ENCODE peak calls at places on chromosomes 1 and 21, in nine cellular contexts. One of them, this sample, is unnamed.

GRCh38 chr1:158095737-158096335 is 84.9 kb upstream of the CD1D start:
- DNase-seq in neuronal stem cell: no peak
- DNase-seq in mammary epithelial cell: no peak
- DNase-seq in esophagus squamous epithelium: no peak
- DNase-seq in sigmoid colon: no peak
- DNase-seq in pancreas: no peak
- DNase-seq in IMR-90: peak; percentile 17
- DNase-seq in heart left ventricle: no peak
- DNase-seq in tibial artery: no peak
- DNase-seq in this sample: peak; percentile 75

GRCh38 chr1:213017447-213018273 is 2.0 kb upstream of the ANGEL2 start:
- DNase-seq in neuronal stem cell: no peak
- DNase-seq in mammary epithelial cell: no peak
- DNase-seq in esophagus squamous epithelium: no peak
- DNase-seq in sigmoid colon: no peak
- DNase-seq in pancreas: no peak
- DNase-seq in IMR-90: no peak
- DNase-seq in heart left ventricle: no peak
- DNase-seq in tibial artery: no peak
- DNase-seq in this sample: no peak

GRCh38 chr1:10670190-10670589 is 126.3 kb downstream of the CASZ1 start:
- DNase-seq in neuronal stem cell: no peak
- DNase-seq in mammary epithelial cell: no peak
- DNase-seq in esophagus squamous epithelium: no peak
- DNase-seq in sigmoid colon: no peak
- DNase-seq in pancreas: no peak
- DNase-seq in IMR-90: no peak
- DNase-seq in heart left ventricle: no peak
- DNase-seq in tibial artery: no peak
- DNase-seq in this sample: no peak

GRCh38 chr21:46081862-46082637 is 15.9 kb upstream of the COL6A2 start:
- DNase-seq in neuronal stem cell: no peak
- DNase-seq in mammary epithelial cell: no peak
- DNase-seq in esophagus squamous epithelium: no peak
- DNase-seq in sigmoid colon: peak; percentile 53
- DNase-seq in pancreas: no peak
- DNase-seq in IMR-90: no peak
- DNase-seq in heart left ventricle: peak; percentile 47
- DNase-seq in tibial artery: no peak
- DNase-seq in this sample: no peak

GRCh38 chr1:30730351-30731108 is 7.1 kb upstream of the MATN1 start:
- DNase-seq in neuronal stem cell: no peak
- DNase-seq in mammary epithelial cell: no peak
- DNase-seq in esophagus squamous epithelium: no peak
- DNase-seq in sigmoid colon: no peak
- DNase-seq in pancreas: no peak
- DNase-seq in IMR-90: no peak
- DNase-seq in heart left ventricle: no peak
- DNase-seq in tibial artery: no peak
- DNase-seq in this sample: no peak

GRCh38 chr1:94025383-94026340 is 95.3 kb downstream of the ABCA4 start:
- DNase-seq in neuronal stem cell: peak; percentile 56
- DNase-seq in mammary epithelial cell: peak; percentile 63
- DNase-seq in esophagus squamous epithelium: no peak
- DNase-seq in sigmoid colon: no peak
- DNase-seq in pancreas: no peak
- DNase-seq in IMR-90: peak; percentile 79
- DNase-seq in heart left ventricle: no peak
- DNase-seq in tibial artery: no peak
- DNase-seq in this sample: no peak

GRCh38 chr1:173863224-173864151 is 4.3 kb downstream of the GAS5 start:
- DNase-seq in neuronal stem cell: no peak
- DNase-seq in mammary epithelial cell: no peak
- DNase-seq in esophagus squamous epithelium: no peak
- DNase-seq in sigmoid colon: no peak
- DNase-seq in pancreas: no peak
- DNase-seq in IMR-90: no peak
- DNase-seq in heart left ventricle: no peak
- DNase-seq in tibial artery: no peak
- DNase-seq in this sample: no peak

GRCh38 chr1:80987106-80987505 is 813.6 kb upstream of the ADGRL2 start:
- DNase-seq in neuronal stem cell: no peak
- DNase-seq in mammary epithelial cell: peak; percentile 64
- DNase-seq in esophagus squamous epithelium: no peak
- DNase-seq in sigmoid colon: no peak
- DNase-seq in pancreas: no peak
- DNase-seq in IMR-90: no peak
- DNase-seq in heart left ventricle: no peak
- DNase-seq in tibial artery: no peak
- DNase-seq in this sample: no peak

GRCh38 chr1:62530516-62531154 is 66.7 kb upstream of the ANGPTL3 start:
- DNase-seq in neuronal stem cell: peak; percentile 15
- DNase-seq in mammary epithelial cell: peak; percentile 49
- DNase-seq in esophagus squamous epithelium: no peak
- DNase-seq in sigmoid colon: no peak
- DNase-seq in pancreas: peak; percentile 31
- DNase-seq in IMR-90: peak; percentile 40
- DNase-seq in heart left ventricle: no peak
- DNase-seq in tibial artery: peak; percentile 24
- DNase-seq in this sample: peak; percentile 55

GRCh38 chr1:71307451-71307850 is 226.6 kb upstream of the ZRANB2 start:
- DNase-seq in neuronal stem cell: no peak
- DNase-seq in mammary epithelial cell: peak; percentile 24
- DNase-seq in esophagus squamous epithelium: no peak
- DNase-seq in sigmoid colon: no peak
- DNase-seq in pancreas: no peak
- DNase-seq in IMR-90: peak; percentile 19
- DNase-seq in heart left ventricle: no peak
- DNase-seq in tibial artery: no peak
- DNase-seq in this sample: no peak

GRCh38 chr1:10784998-10785854 is 11.2 kb downstream of the CASZ1 start:
- DNase-seq in neuronal stem cell: no peak
- DNase-seq in mammary epithelial cell: no peak
- DNase-seq in esophagus squamous epithelium: no peak
- DNase-seq in sigmoid colon: no peak
- DNase-seq in pancreas: no peak
- DNase-seq in IMR-90: no peak
- DNase-seq in heart left ventricle: no peak
- DNase-seq in tibial artery: no peak
- DNase-seq in this sample: no peak

GRCh38 chr21:23977971-23978370 is 1629.3 kb downstream of the MRPL39 start:
- DNase-seq in neuronal stem cell: no peak
- DNase-seq in mammary epithelial cell: no peak
- DNase-seq in esophagus squamous epithelium: no peak
- DNase-seq in sigmoid colon: no peak
- DNase-seq in pancreas: no peak
- DNase-seq in IMR-90: no peak
- DNase-seq in heart left ventricle: no peak
- DNase-seq in tibial artery: no peak
- DNase-seq in this sample: no peak

GRCh38 chr1:209431402-209431801 is 152.1 kb upstream of the CAMK1G start:
- DNase-seq in neuronal stem cell: no peak
- DNase-seq in mammary epithelial cell: no peak
- DNase-seq in esophagus squamous epithelium: no peak
- DNase-seq in sigmoid colon: no peak
- DNase-seq in pancreas: no peak
- DNase-seq in IMR-90: no peak
- DNase-seq in heart left ventricle: no peak
- DNase-seq in tibial artery: no peak
- DNase-seq in this sample: no peak

GRCh38 chr1:227299688-227300087 is 18.6 kb downstream of the CDC42BPA start:
- DNase-seq in neuronal stem cell: no peak
- DNase-seq in mammary epithelial cell: no peak
- DNase-seq in esophagus squamous epithelium: no peak
- DNase-seq in sigmoid colon: no peak
- DNase-seq in pancreas: no peak
- DNase-seq in IMR-90: peak; percentile 59
- DNase-seq in heart left ventricle: no peak
- DNase-seq in tibial artery: no peak
- DNase-seq in this sample: no peak
- H3K4me1 ChIP-seq in neuronal stem cell: peaks cover 7% of the 10 kb centered on the region
- H3K4me1 ChIP-seq in mammary epithelial cell: peaks cover 6% of the 10 kb centered on the region
- H3K4me1 ChIP-seq in esophagus squamous epithelium: peaks cover 31% of the 10 kb centered on the region
- H3K4me1 ChIP-seq in sigmoid colon: peaks cover 25% of the 10 kb centered on the region
- H3K4me1 ChIP-seq in pancreas: peaks cover 17% of the 10 kb centered on the region
- H3K4me1 ChIP-seq in IMR-90: peaks cover 3% of the 10 kb centered on the region
- H3K4me1 ChIP-seq in heart left ventricle: peaks cover 23% of the 10 kb centered on the region
- H3K4me1 ChIP-seq in tibial artery: peaks cover 12% of the 10 kb centered on the region
- H3K4me1 ChIP-seq in this sample: no peaks in the 10 kb centered on the region

GRCh38 chr1:9331558-9332346 is 39.1 kb downstream of the SPSB1 start:
- DNase-seq in neuronal stem cell: no peak
- DNase-seq in mammary epithelial cell: no peak
- DNase-seq in esophagus squamous epithelium: no peak
- DNase-seq in sigmoid colon: no peak
- DNase-seq in pancreas: no peak
- DNase-seq in IMR-90: no peak
- DNase-seq in heart left ventricle: no peak
- DNase-seq in tibial artery: no peak
- DNase-seq in this sample: no peak

GRCh38 chr1:9331016-9331415 is 38.3 kb downstream of the SPSB1 start:
- DNase-seq in neuronal stem cell: no peak
- DNase-seq in mammary epithelial cell: no peak
- DNase-seq in esophagus squamous epithelium: no peak
- DNase-seq in sigmoid colon: no peak
- DNase-seq in pancreas: no peak
- DNase-seq in IMR-90: no peak
- DNase-seq in heart left ventricle: no peak
- DNase-seq in tibial artery: no peak
- DNase-seq in this sample: no peak

GRCh38 chr1:9326596-9326995 is 33.9 kb downstream of the SPSB1 start:
- DNase-seq in neuronal stem cell: no peak
- DNase-seq in mammary epithelial cell: no peak
- DNase-seq in esophagus squamous epithelium: no peak
- DNase-seq in sigmoid colon: no peak
- DNase-seq in pancreas: no peak
- DNase-seq in IMR-90: peak; percentile 89
- DNase-seq in heart left ventricle: no peak
- DNase-seq in tibial artery: no peak
- DNase-seq in this sample: no peak

GRCh38 chr1:9328681-9329080 is 36.0 kb downstream of the SPSB1 start:
- DNase-seq in neuronal stem cell: no peak
- DNase-seq in mammary epithelial cell: no peak
- DNase-seq in esophagus squamous epithelium: no peak
- DNase-seq in sigmoid colon: no peak
- DNase-seq in pancreas: no peak
- DNase-seq in IMR-90: no peak
- DNase-seq in heart left ventricle: no peak
- DNase-seq in tibial artery: no peak
- DNase-seq in this sample: no peak

GRCh38 chr1:9328201-9328600 is 35.5 kb downstream of the SPSB1 start:
- DNase-seq in neuronal stem cell: no peak
- DNase-seq in mammary epithelial cell: no peak
- DNase-seq in esophagus squamous epithelium: no peak
- DNase-seq in sigmoid colon: no peak
- DNase-seq in pancreas: no peak
- DNase-seq in IMR-90: no peak
- DNase-seq in heart left ventricle: no peak
- DNase-seq in tibial artery: no peak
- DNase-seq in this sample: no peak
- H3K4me1 ChIP-seq in neuronal stem cell: no peaks in the 10 kb centered on the region
- H3K4me1 ChIP-seq in mammary epithelial cell: peaks cover 7% of the 10 kb centered on the region
- H3K4me1 ChIP-seq in esophagus squamous epithelium: peaks cover 97% of the 10 kb centered on the region
- H3K4me1 ChIP-seq in sigmoid colon: peaks cover 46% of the 10 kb centered on the region
- H3K4me1 ChIP-seq in pancreas: no peaks in the 10 kb centered on the region
- H3K4me1 ChIP-seq in IMR-90: peaks cover 23% of the 10 kb centered on the region
- H3K4me1 ChIP-seq in heart left ventricle: peaks cover 18% of the 10 kb centered on the region
- H3K4me1 ChIP-seq in tibial artery: peaks cover 86% of the 10 kb centered on the region
- H3K4me1 ChIP-seq in this sample: no peaks in the 10 kb centered on the region

GRCh38 chr1:244049969-244050834 is 881 bp upstream of the ZBTB18 start:
- DNase-seq in neuronal stem cell: no peak
- DNase-seq in mammary epithelial cell: no peak
- DNase-seq in esophagus squamous epithelium: no peak
- DNase-seq in sigmoid colon: no peak
- DNase-seq in pancreas: peak; percentile 38
- DNase-seq in IMR-90: no peak
- DNase-seq in heart left ventricle: peak; percentile 54
- DNase-seq in tibial artery: no peak
- DNase-seq in this sample: no peak

GRCh38 chr1:244049142-244049968 is 1.7 kb upstream of the ZBTB18 start:
- DNase-seq in neuronal stem cell: no peak
- DNase-seq in mammary epithelial cell: no peak
- DNase-seq in esophagus squamous epithelium: no peak
- DNase-seq in sigmoid colon: peak; percentile 71
- DNase-seq in pancreas: peak; percentile 65
- DNase-seq in IMR-90: no peak
- DNase-seq in heart left ventricle: peak; percentile 76
- DNase-seq in tibial artery: no peak
- DNase-seq in this sample: no peak

GRCh38 chr1:244047739-244048565 is 3.1 kb upstream of the ZBTB18 start:
- DNase-seq in neuronal stem cell: peak; percentile 99
- DNase-seq in mammary epithelial cell: peak; percentile 99
- DNase-seq in esophagus squamous epithelium: peak; percentile 97
- DNase-seq in sigmoid colon: peak; percentile 100
- DNase-seq in pancreas: peak; percentile 100
- DNase-seq in IMR-90: peak; percentile 99
- DNase-seq in heart left ventricle: peak; percentile 99
- DNase-seq in tibial artery: peak; percentile 98
- DNase-seq in this sample: peak; percentile 92

GRCh38 chr1:244046907-244047738 is 4.0 kb upstream of the ZBTB18 start:
- DNase-seq in neuronal stem cell: no peak
- DNase-seq in mammary epithelial cell: peak; percentile 8
- DNase-seq in esophagus squamous epithelium: no peak
- DNase-seq in sigmoid colon: no peak
- DNase-seq in pancreas: peak; percentile 34
- DNase-seq in IMR-90: peak; percentile 31
- DNase-seq in heart left ventricle: no peak
- DNase-seq in tibial artery: no peak
- DNase-seq in this sample: no peak

GRCh38 chr1:244048566-244049141 is 2.4 kb upstream of the ZBTB18 start:
- DNase-seq in neuronal stem cell: no peak
- DNase-seq in mammary epithelial cell: no peak
- DNase-seq in esophagus squamous epithelium: no peak
- DNase-seq in sigmoid colon: no peak
- DNase-seq in pancreas: no peak
- DNase-seq in IMR-90: no peak
- DNase-seq in heart left ventricle: no peak
- DNase-seq in tibial artery: no peak
- DNase-seq in this sample: no peak
- H3K4me1 ChIP-seq in neuronal stem cell: peaks cover 7% of the 10 kb centered on the region
- H3K4me1 ChIP-seq in mammary epithelial cell: peaks cover 9% of the 10 kb centered on the region
- H3K4me1 ChIP-seq in esophagus squamous epithelium: peaks cover 48% of the 10 kb centered on the region
- H3K4me1 ChIP-seq in sigmoid colon: peaks cover 24% of the 10 kb centered on the region
- H3K4me1 ChIP-seq in pancreas: peaks cover 21% of the 10 kb centered on the region
- H3K4me1 ChIP-seq in IMR-90: peaks cover 2% of the 10 kb centered on the region
- H3K4me1 ChIP-seq in heart left ventricle: peaks cover 31% of the 10 kb centered on the region
- H3K4me1 ChIP-seq in tibial artery: peaks cover 4% of the 10 kb centered on the region
- H3K4me1 ChIP-seq in this sample: no peaks in the 10 kb centered on the region

GRCh38 chr1:26993237-26994019 is at the start of gene TRNP1:
- DNase-seq in neuronal stem cell: peak; percentile 72
- DNase-seq in mammary epithelial cell: peak; percentile 78
- DNase-seq in esophagus squamous epithelium: no peak
- DNase-seq in sigmoid colon: peak; percentile 85
- DNase-seq in pancreas: peak; percentile 78
- DNase-seq in IMR-90: peak; percentile 78
- DNase-seq in heart left ventricle: peak; percentile 86
- DNase-seq in tibial artery: peak; percentile 58
- DNase-seq in this sample: no peak
- H3K4me1 ChIP-seq in neuronal stem cell: peaks cover 26% of the 10 kb centered on the region
- H3K4me1 ChIP-seq in mammary epithelial cell: peaks cover 57% of the 10 kb centered on the region
- H3K4me1 ChIP-seq in esophagus squamous epithelium: peaks cover 56% of the 10 kb centered on the region
- H3K4me1 ChIP-seq in sigmoid colon: peaks cover 44% of the 10 kb centered on the region
- H3K4me1 ChIP-seq in pancreas: peaks cover 14% of the 10 kb centered on the region
- H3K4me1 ChIP-seq in IMR-90: peaks cover 41% of the 10 kb centered on the region
- H3K4me1 ChIP-seq in heart left ventricle: peaks cover 33% of the 10 kb centered on the region
- H3K4me1 ChIP-seq in tibial artery: peaks cover 33% of the 10 kb centered on the region
- H3K4me1 ChIP-seq in this sample: peaks cover 3% of the 10 kb centered on the region

GRCh38 chr1:199113265-199113869 is 474.5 kb downstream of the PTPRC start:
- DNase-seq in neuronal stem cell: peak; percentile 0
- DNase-seq in mammary epithelial cell: peak; percentile 39
- DNase-seq in esophagus squamous epithelium: no peak
- DNase-seq in sigmoid colon: no peak
- DNase-seq in pancreas: peak; percentile 21
- DNase-seq in IMR-90: peak; percentile 82
- DNase-seq in heart left ventricle: peak; percentile 75
- DNase-seq in tibial artery: no peak
- DNase-seq in this sample: peak; percentile 43
- H3K4me1 ChIP-seq in neuronal stem cell: no peaks in the 10 kb centered on the region
- H3K4me1 ChIP-seq in mammary epithelial cell: no peaks in the 10 kb centered on the region
- H3K4me1 ChIP-seq in esophagus squamous epithelium: no peaks in the 10 kb centered on the region
- H3K4me1 ChIP-seq in sigmoid colon: no peaks in the 10 kb centered on the region
- H3K4me1 ChIP-seq in pancreas: no peaks in the 10 kb centered on the region
- H3K4me1 ChIP-seq in IMR-90: no peaks in the 10 kb centered on the region
- H3K4me1 ChIP-seq in heart left ventricle: no peaks in the 10 kb centered on the region
- H3K4me1 ChIP-seq in tibial artery: no peaks in the 10 kb centered on the region
- H3K4me1 ChIP-seq in this sample: no peaks in the 10 kb centered on the region